ENCODE peak calls at places on chromosomes 5 and 9, in four cellular contexts. One of them, this sample, is unnamed. For H3K9me3, the result is how much of the 10 kb centered on the place peaks cover.

GRCh38 chr5:24059006-24059405 is 551.6 kb downstream of the PRDM9 start:
- DNase-seq in fibroblast of lung: no peak
- DNase-seq in testis: no peak
- DNase-seq in upper lobe of right lung: no peak
- DNase-seq in this sample: no peak

GRCh38 chr5:176501333-176501732 is 35.9 kb downstream of the RNF44 start:
- DNase-seq in upper lobe of right lung: no peak
- DNase-seq in fibroblast of lung: peak
- DNase-seq in testis: no peak
- DNase-seq in this sample: no peak

GRCh38 chr9:72986522-72987116 is 33.8 kb upstream of the ALDH1A1 start:
- DNase-seq in testis: no peak
- DNase-seq in fibroblast of lung: no peak
- DNase-seq in upper lobe of right lung: no peak
- DNase-seq in this sample: no peak

GRCh38 chr5:148796931-148797330 is 29.5 kb upstream of the ADRB2 start:
- DNase-seq in upper lobe of right lung: no peak
- DNase-seq in testis: no peak
- DNase-seq in fibroblast of lung: no peak
- DNase-seq in this sample: no peak

GRCh38 chr5:135729582-135729879 is 104.9 kb upstream of the SLC25A48 start:
- DNase-seq in testis: no peak
- DNase-seq in upper lobe of right lung: no peak
- DNase-seq in fibroblast of lung: no peak
- DNase-seq in this sample: no peak

GRCh38 chr5:14569948-14570691 is 11.5 kb upstream of the OTULINL start:
- DNase-seq in fibroblast of lung: no peak
- DNase-seq in upper lobe of right lung: no peak
- DNase-seq in testis: no peak
- DNase-seq in this sample: no peak

GRCh38 chr9:75866273-75866871 is 24.1 kb upstream of the PCSK5 start:
- DNase-seq in testis: peak
- DNase-seq in upper lobe of right lung: no peak
- DNase-seq in fibroblast of lung: peak
- DNase-seq in this sample: peak

GRCh38 chr5:31767335-31768031 is 128.6 kb downstream of the PDZD2 start:
- DNase-seq in upper lobe of right lung: no peak
- DNase-seq in fibroblast of lung: no peak
- DNase-seq in testis: no peak
- DNase-seq in this sample: no peak

GRCh38 chr5:158074597-158074991 is 215.6 kb upstream of the CLINT1 start:
- DNase-seq in testis: no peak
- DNase-seq in upper lobe of right lung: no peak
- DNase-seq in fibroblast of lung: no peak
- DNase-seq in this sample: no peak

GRCh38 chr5:30959238-30959637 is 234.2 kb upstream of the CDH6 start:
- DNase-seq in testis: no peak
- DNase-seq in fibroblast of lung: no peak
- DNase-seq in upper lobe of right lung: no peak
- DNase-seq in this sample: no peak

GRCh38 chr5:130549884-130550552 is 615.0 kb downstream of the HINT1 start:
- DNase-seq in testis: no peak
- DNase-seq in upper lobe of right lung: no peak
- DNase-seq in fibroblast of lung: peak
- DNase-seq in this sample: no peak

GRCh38 chr9:113594484-113595299 is 131.2 kb downstream of the RGS3 start:
- DNase-seq in upper lobe of right lung: no peak
- DNase-seq in testis: peak
- DNase-seq in fibroblast of lung: no peak
- DNase-seq in this sample: no peak

GRCh38 chr9:35499029-35499700 is 9.3 kb downstream of the RUSC2 start:
- DNase-seq in fibroblast of lung: no peak
- DNase-seq in upper lobe of right lung: no peak
- DNase-seq in testis: no peak
- DNase-seq in this sample: no peak

GRCh38 chr9:35500130-35500748 is 10.3 kb downstream of the RUSC2 start:
- DNase-seq in upper lobe of right lung: no peak
- DNase-seq in testis: no peak
- DNase-seq in fibroblast of lung: no peak
- DNase-seq in this sample: no peak

GRCh38 chr9:35495984-35496383 is 6.1 kb downstream of the RUSC2 start:
- DNase-seq in fibroblast of lung: no peak
- DNase-seq in upper lobe of right lung: no peak
- DNase-seq in testis: no peak
- DNase-seq in this sample: no peak

GRCh38 chr9:35501941-35502340 is 12.0 kb downstream of the RUSC2 start:
- DNase-seq in fibroblast of lung: no peak
- DNase-seq in upper lobe of right lung: no peak
- DNase-seq in testis: no peak
- DNase-seq in this sample: no peak

GRCh38 chr9:35499701-35500030 is 9.8 kb downstream of the RUSC2 start:
- DNase-seq in testis: no peak
- DNase-seq in fibroblast of lung: no peak
- DNase-seq in upper lobe of right lung: no peak
- DNase-seq in this sample: no peak
- H3K9me3 ChIP-seq in testis: under half
- H3K9me3 ChIP-seq in fibroblast of lung: under half
- H3K9me3 ChIP-seq in upper lobe of right lung: under half
- H3K9me3 ChIP-seq in this sample: under half

GRCh38 chr5:72557576-72558336 is 50.5 kb upstream of the ZNF366 start:
- DNase-seq in testis: no peak
- DNase-seq in fibroblast of lung: no peak
- DNase-seq in upper lobe of right lung: no peak
- DNase-seq in this sample: peak

GRCh38 chr5:72557147-72557501 is 49.9 kb upstream of the ZNF366 start:
- DNase-seq in fibroblast of lung: no peak
- DNase-seq in testis: no peak
- DNase-seq in upper lobe of right lung: no peak
- DNase-seq in this sample: no peak

GRCh38 chr5:72556351-72557146 is 49.3 kb upstream of the ZNF366 start:
- DNase-seq in upper lobe of right lung: peak
- DNase-seq in testis: peak
- DNase-seq in fibroblast of lung: peak
- DNase-seq in this sample: peak

GRCh38 chr5:72559866-72560766 is 52.9 kb upstream of the ZNF366 start:
- DNase-seq in fibroblast of lung: no peak
- DNase-seq in upper lobe of right lung: no peak
- DNase-seq in testis: no peak
- DNase-seq in this sample: no peak

GRCh38 chr5:72558383-72558782 is 51.2 kb upstream of the ZNF366 start:
- DNase-seq in fibroblast of lung: peak
- DNase-seq in upper lobe of right lung: no peak
- DNase-seq in testis: no peak
- DNase-seq in this sample: peak
- H3K27ac ChIP-seq in fibroblast of lung: no peak
- H3K27ac ChIP-seq in upper lobe of right lung: no peak
- H3K27ac ChIP-seq in testis: no peak
- H3K27ac ChIP-seq in this sample: peak

DNA sequence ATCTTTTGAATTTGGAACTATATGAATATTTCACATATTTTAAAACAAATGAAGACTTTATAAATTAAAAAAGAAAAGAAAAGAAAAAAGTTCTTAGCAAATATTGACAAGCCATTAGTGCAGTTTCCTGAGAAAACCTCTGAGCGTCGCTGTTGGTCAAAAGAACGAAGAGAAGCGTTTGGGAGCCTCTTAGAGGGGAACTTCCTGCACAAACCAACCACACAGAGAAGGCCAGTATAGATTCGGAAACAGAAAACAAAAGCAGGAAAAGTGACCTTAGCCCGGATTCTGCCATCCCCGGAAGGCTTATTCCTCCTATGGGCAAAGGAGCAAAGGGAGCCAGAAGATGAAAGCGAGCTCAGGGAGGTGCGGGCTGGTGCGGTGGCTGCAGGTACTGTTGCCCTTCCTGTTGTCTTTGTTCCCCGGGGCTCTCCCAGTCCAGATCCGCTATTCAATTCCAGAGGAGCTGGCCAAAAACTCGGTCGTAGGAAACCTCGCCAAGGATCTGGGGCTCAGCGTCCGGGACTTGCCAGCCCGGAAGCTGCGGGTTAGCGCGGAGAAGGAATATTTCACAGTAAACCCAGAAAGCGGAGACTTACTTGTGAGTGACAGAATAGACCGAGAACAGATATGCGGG is at the start of gene PCDHGB2:
- DNase-seq in fibroblast of lung: peak
- DNase-seq in testis: no peak
- DNase-seq in upper lobe of right lung: no peak
- DNase-seq in this sample: no peak
- H3K9me3 ChIP-seq in fibroblast of lung: under half
- H3K9me3 ChIP-seq in testis: under half
- H3K9me3 ChIP-seq in upper lobe of right lung: under half
- H3K9me3 ChIP-seq in this sample: under half

GRCh38 chr9:136744747-136745146 is 2.0 kb upstream of the LCN10 start:
- DNase-seq in upper lobe of right lung: no peak
- DNase-seq in testis: no peak
- DNase-seq in fibroblast of lung: no peak
- DNase-seq in this sample: no peak

GRCh38 chr9:136746621-136747020 is 1.7 kb downstream of the LCN6 start:
- DNase-seq in testis: no peak
- DNase-seq in fibroblast of lung: no peak
- DNase-seq in upper lobe of right lung: no peak
- DNase-seq in this sample: no peak

GRCh38 chr9:136743639-136744211 is 985 bp upstream of the LCN10 start:
- DNase-seq in fibroblast of lung: no peak
- DNase-seq in testis: no peak
- DNase-seq in upper lobe of right lung: no peak
- DNase-seq in this sample: no peak

GRCh38 chr9:136747161-136748060 is 914 bp downstream of the LCN6 start:
- DNase-seq in testis: no peak
- DNase-seq in upper lobe of right lung: no peak
- DNase-seq in fibroblast of lung: no peak
- DNase-seq in this sample: no peak

GRCh38 chr9:136745389-136746218 is 2.7 kb downstream of the LCN6 start:
- DNase-seq in upper lobe of right lung: no peak
- DNase-seq in fibroblast of lung: no peak
- DNase-seq in testis: no peak
- DNase-seq in this sample: no peak
- H3K27ac ChIP-seq in upper lobe of right lung: no peak
- H3K27ac ChIP-seq in fibroblast of lung: no peak
- H3K27ac ChIP-seq in testis: no peak
- H3K27ac ChIP-seq in this sample: no peak

DNA sequence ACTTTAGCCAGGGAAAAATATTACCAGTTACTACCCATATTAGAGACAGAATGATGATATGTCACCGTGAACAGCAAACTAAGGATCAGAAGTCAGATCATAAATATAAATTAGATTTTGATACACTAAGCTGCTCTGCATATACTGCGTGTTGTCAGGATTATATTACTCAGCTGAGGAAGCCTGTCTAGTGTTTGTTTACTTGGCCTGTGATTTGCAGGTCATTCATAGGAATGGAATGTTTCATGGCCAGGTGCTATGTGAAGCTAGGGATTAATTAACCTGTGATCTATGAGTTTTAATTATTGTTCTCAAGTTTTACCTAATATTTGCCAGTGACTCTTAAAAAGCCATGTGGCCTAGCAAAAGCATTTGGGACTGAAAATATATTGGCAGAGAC is 496.4 kb upstream of the GRIA1 start:
- DNase-seq in fibroblast of lung: no peak
- DNase-seq in testis: no peak
- DNase-seq in upper lobe of right lung: no peak
- DNase-seq in this sample: no peak
- H3K9me3 ChIP-seq in fibroblast of lung: under half
- H3K9me3 ChIP-seq in testis: under half
- H3K9me3 ChIP-seq in upper lobe of right lung: under half
- H3K9me3 ChIP-seq in this sample: under half

DNA sequence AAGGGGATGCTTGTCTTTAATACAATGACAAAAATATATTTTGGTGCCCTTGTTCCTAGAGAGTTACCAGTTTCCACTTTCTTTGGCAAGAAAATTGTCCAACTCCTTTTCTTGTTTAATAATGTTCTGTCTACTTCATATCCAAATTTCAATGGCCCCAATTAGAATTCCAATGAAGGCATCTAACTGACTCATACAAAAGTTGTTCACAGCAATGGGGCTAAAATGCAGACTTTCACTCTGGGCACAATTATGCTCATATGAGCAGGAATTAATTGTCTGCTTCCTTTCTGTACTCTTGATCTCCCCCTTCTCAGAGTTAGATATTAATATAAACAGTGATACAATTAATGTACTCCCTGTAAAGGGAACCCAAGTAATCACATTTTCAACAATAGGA is 42.1 kb upstream of the ZNF622 start:
- DNase-seq in testis: no peak
- DNase-seq in upper lobe of right lung: no peak
- DNase-seq in fibroblast of lung: no peak
- DNase-seq in this sample: no peak
- H3K27ac ChIP-seq in testis: no peak
- H3K27ac ChIP-seq in upper lobe of right lung: peak
- H3K27ac ChIP-seq in fibroblast of lung: no peak
- H3K27ac ChIP-seq in this sample: no peak